ENCODE peak calls at places on chromosome 1, in four cellular contexts. C, I, B and E are unnamed samples.
A peak's percentile ranks its signal among the peaks of the same experiment; 100 is the strongest.

GRCh38 chr1:200090252-200091159 is 63.0 kb downstream of the NR5A2 start:
- DNase-seq in C (peak; percentile 74), I (peak; percentile 15), B (no peak), E (no peak)

GRCh38 chr1:246012271-246012854 is 494.7 kb downstream of the SMYD3 start:
- DNase-seq in C (peak; percentile 42), I (peak; percentile 34), B (peak; percentile 72), E (peak; percentile 24)

GRCh38 chr1:205584732-205585131 is 47.1 kb downstream of the ELK4 start:
- DNase-seq in C (no peak), I (no peak), B (no peak), E (no peak)

GRCh38 chr1:1230656-1231399 is 973 bp downstream of the SDF4 start:
- DNase-seq in C (peak; percentile 64), I (peak; percentile 60), B (peak; percentile 66), E (no peak)

GRCh38 chr1:179175011-179175934 is 54.2 kb downstream of the ABL2 start:
- DNase-seq in C (peak; percentile 56), I (no peak), B (peak; percentile 57), E (no peak)

GRCh38 chr1:94045465-94046056 is 75.4 kb downstream of the ABCA4 start:
- DNase-seq in C (peak; percentile 96), I (peak; percentile 83), B (peak; percentile 98), E (peak; percentile 35)

GRCh38 chr1:244010191-244010590 is 40.9 kb upstream of the ZBTB18 start:
- DNase-seq in C (peak; percentile 31), I (no peak), B (no peak), E (no peak)

GRCh38 chr1:19043579-19044443 is 87.3 kb upstream of the IFFO2 start:
- DNase-seq in C (no peak), I (no peak), B (no peak), E (no peak)

GRCh38 chr1:37890378-37891014 is 31.1 kb upstream of the MTF1 start:
- DNase-seq in C (peak; percentile 43), I (peak; percentile 75), B (peak; percentile 41), E (no peak)

GRCh38 chr1:3656450-3657095 is 4.3 kb downstream of the TP73 start:
- DNase-seq in C (no peak), I (no peak), B (no peak), E (no peak)

GRCh38 chr1:59125711-59126320 is 171.1 kb upstream of the FGGY start:
- DNase-seq in C (no peak), I (no peak), B (no peak), E (no peak)

GRCh38 chr1:95197616-95198252 is 36.3 kb upstream of the RWDD3 start:
- DNase-seq in C (no peak), I (no peak), B (peak; percentile 23), E (no peak)

GRCh38 chr1:53560572-53561487 is 101.6 kb downstream of the DMRTB1 start:
- DNase-seq in C (no peak), I (no peak), B (no peak), E (no peak)

GRCh38 chr1:94325379-94326302 is 88.3 kb upstream of the ARHGAP29 start:
- DNase-seq in C (peak; percentile 89), I (peak; percentile 75), B (peak; percentile 96), E (no peak)

GRCh38 chr1:198904356-198904755 is 265.5 kb downstream of the PTPRC start:
- DNase-seq in C (no peak), I (no peak), B (peak; percentile 76), E (no peak)

GRCh38 chr1:205472737-205473565 is 17.1 kb upstream of the BLACAT1 start:
- DNase-seq in C (no peak), I (no peak), B (peak; percentile 18), E (peak; percentile 43)

GRCh38 chr1:31214316-31215082 is 25.2 kb downstream of the NKAIN1 start:
- DNase-seq in C (no peak), I (peak; percentile 26), B (no peak), E (no peak)

GRCh38 chr1:71193153-71193552 is 112.3 kb upstream of the ZRANB2 start:
- DNase-seq in C (no peak), I (no peak), B (peak; percentile 29), E (no peak)

GRCh38 chr1:216660561-216660960 is 62.7 kb downstream of the ESRRG start:
- DNase-seq in C (no peak), I (no peak), B (no peak), E (no peak)

GRCh38 chr1:53589043-53589887 is 130.1 kb downstream of the DMRTB1 start:
- DNase-seq in C (no peak), I (no peak), B (no peak), E (no peak)

GRCh38 chr1:172533511-172534116 is 664 bp downstream of the SUCO start:
- DNase-seq in C (peak; percentile 22), I (peak; percentile 10), B (peak; percentile 24), E (no peak)

GRCh38 chr1:1083181-1084027 is 9.3 kb upstream of the RNF223 start:
- DNase-seq in C (no peak), I (no peak), B (no peak), E (peak; percentile 9)

GRCh38 chr1:66552287-66552686 is 18.3 kb downstream of the SGIP1 start:
- DNase-seq in C (no peak), I (no peak), B (no peak), E (no peak)

GRCh38 chr1:53108646-53109580 is 33.5 kb downstream of the SLC1A7 start:
- DNase-seq in C (no peak), I (no peak), B (peak; percentile 76), E (peak; percentile 46)

GRCh38 chr1:100380635-100381034 is 28.3 kb downstream of the CDC14A start:
- DNase-seq in C (no peak), I (no peak), B (no peak), E (no peak)

GRCh38 chr1:207009182-207009850 is 23.2 kb downstream of the C1orf116 start:
- DNase-seq in C (no peak), I (peak; percentile 92), B (peak; percentile 21), E (no peak)

GRCh38 chr1:93700532-93701469 is 19.2 kb upstream of the BCAR3 start:
- DNase-seq in C (no peak), I (no peak), B (peak; percentile 46), E (no peak)

DNA sequence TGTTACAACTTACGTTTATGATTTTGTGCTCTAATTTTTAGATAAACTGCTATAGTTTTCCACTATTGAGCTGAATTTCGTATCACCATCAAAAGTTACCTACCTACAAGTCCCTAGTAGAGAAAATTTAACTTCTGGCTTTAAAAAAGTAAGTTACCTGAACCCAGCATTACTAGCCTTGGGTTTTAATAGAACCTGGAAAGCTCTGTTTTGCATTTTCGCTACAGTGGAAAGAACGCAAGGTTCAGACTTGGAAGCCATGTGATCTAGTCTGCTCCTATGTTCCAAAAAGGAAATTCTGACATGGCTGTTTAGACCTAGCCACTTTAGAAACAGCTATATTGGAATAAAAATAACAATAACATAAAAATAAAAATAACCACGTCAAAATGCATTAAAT is 110.5 kb downstream of the SLC45A1 start:
- DNase-seq in C (no peak), I (no peak), B (no peak), E (no peak)
- H3K4me1 ChIP-seq in C (peaks cover 10% of the 10 kb centered on the region), I (peaks cover 20% of the 10 kb centered on the region), B (peaks cover 24% of the 10 kb centered on the region), E (no peaks in the 10 kb centered on the region)

GRCh38 chr1:72284084-72284397 is 1.7 kb upstream of the NEGR1 start:
- DNase-seq in C (peak; percentile 9), I (no peak), B (no peak), E (no peak)
- H3K4me3 ChIP-seq in C (peak overlapping the region; percentile 60), I (peak overlapping the region; percentile 73), B (peak overlapping the region; percentile 94), E (peak overlapping the region; percentile 71)

DNA sequence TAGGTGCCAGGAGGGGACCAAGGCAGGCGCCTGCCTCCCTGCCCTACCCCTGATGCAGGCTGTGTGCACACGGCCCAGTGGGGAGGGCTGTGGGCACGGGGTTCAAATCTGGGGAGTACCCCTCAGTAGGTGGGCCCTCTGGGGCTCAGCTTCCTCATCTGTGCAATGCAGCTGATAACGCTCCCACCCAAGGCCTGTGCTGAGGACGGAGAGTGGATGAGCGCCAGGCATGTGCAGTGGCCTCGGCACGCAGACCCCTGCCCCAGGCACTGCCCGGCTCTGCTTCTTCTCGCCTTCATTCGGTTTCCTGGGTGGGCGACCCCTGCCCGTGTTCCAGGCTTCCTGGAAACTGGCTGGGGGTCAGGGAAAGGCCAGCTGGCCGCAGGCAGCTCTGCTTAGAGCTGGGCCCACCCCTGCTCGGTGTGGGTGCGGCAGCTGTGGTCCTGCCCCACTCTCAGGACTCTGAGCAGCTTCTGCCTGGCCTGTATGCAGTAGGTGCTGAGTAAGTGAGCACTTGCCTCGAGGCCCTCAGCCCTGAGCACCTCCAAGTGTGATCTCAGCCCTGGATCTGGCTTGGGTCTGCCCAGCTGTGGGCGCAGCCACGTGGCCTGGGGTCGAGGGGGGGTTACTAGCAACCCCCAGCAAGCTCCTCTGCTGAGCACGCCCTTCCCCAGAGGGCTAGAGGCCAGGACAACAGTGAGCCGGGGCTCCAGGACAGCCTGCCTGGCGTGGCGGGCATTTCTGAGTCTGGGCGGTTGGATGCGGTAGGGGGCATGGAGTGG is 11.9 kb upstream of the TNFRSF14 start:
- DNase-seq in C (no peak), I (no peak), B (no peak), E (no peak)
- H3K4me1 ChIP-seq in C (peaks cover 37% of the 10 kb centered on the region), I (peaks cover 71% of the 10 kb centered on the region), B (peaks cover 35% of the 10 kb centered on the region), E (peaks cover 36% of the 10 kb centered on the region)

GRCh38 chr1:153790282-153790995 is 15.2 kb downstream of the SLC27A3 start:
- DNase-seq in C (no peak), I (no peak), B (peak; percentile 93), E (no peak)
- H3K4me3 ChIP-seq in C (no peak overlapping the region), I (peak overlapping the region; percentile 47), B (no peak overlapping the region), E (no peak overlapping the region)

DNA sequence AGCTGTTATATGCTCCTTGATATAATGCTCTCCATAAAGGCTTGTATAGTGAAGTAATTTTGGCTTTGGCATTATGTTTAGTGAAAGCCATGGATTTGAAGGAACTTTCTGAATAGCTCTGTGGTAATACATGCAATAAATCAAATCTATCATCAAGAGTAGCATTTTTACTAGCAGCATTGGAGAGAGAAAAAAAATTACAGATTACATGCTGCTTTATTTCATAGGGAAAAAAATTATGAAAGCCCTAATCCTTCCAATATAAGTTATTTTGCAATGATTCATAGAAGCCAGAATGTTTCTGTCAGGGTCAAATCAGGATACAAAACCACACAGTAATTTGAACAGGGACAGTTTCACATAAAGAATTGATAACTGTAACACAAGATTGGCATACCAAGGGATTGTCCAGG is 250.0 kb downstream of the SPATA17 start:
- DNase-seq in C (no peak), I (no peak), B (no peak), E (no peak)
- H3K4me1 ChIP-seq in C (no peaks in the 10 kb centered on the region), I (no peaks in the 10 kb centered on the region), B (no peaks in the 10 kb centered on the region), E (no peaks in the 10 kb centered on the region)

DNA sequence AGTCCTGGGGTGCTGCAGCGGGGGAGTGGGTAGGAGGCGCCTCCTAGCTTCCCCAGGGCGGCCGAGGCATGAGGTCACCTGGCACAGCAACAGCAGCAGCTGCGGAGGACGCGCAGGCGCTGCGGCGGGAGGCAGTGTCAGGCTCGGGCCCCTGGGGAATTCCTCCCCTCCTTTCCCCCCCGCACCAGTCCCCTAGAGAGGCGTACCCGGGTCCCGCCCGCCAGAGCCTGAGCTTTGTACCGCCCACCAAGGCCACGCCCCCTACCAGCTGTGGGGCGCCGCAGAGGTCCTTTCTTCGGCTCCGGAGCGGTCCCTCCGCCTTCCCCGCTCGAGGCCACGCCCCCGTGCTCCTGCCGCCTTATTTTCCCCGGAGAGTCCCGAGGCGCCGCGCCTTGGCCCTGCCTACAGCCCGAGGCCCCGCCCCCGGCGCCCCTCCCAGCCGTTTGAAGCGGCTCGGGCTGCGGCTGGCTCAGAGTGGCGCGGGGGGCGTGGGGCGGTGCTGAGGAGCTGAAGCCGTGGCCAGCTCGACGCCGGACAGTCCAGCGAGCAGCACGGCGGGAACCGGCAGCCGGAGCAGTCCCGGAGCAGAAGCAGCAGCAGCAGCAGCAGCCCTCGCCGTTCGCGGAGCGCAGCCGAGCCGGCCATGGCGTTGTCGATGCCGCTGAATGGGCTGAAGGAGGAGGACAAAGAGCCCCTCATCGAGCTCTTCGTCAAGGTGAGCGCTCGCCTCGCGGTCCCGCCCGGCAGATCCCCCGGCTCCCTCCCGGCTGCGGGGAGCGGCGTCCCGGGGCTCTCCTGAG is at the start of gene CLIC4:
- DNase-seq in C (peak; percentile 98), I (peak; percentile 96), B (peak; percentile 100), E (peak; percentile 97)
- H3K4me3 ChIP-seq in C (peak within 1 kb of the TSS; percentile 63), I (peak within 1 kb of the TSS; percentile 82), B (peak within 1 kb of the TSS; percentile 100), E (peak within 1 kb of the TSS; percentile 89)

GRCh38 chr1:24203404-24203803 is 16.3 kb upstream of the IFNLR1 start:
- DNase-seq in C (no peak), I (no peak), B (no peak), E (no peak)
- H3K4me1 ChIP-seq in C (peaks cover 22% of the 10 kb centered on the region), I (peaks cover 26% of the 10 kb centered on the region), B (no peaks in the 10 kb centered on the region), E (no peaks in the 10 kb centered on the region)